ENCODE peak calls at places on chromosomes 4 and X, in seven cellular contexts. R, W, A, B, H, Z and Y are unnamed samples.
A peak's percentile ranks its signal among the peaks of the same experiment; 100 is the strongest.

GRCh38 chrX:73131276-73131675 is 52.0 kb upstream of the PABPC1L2A start:
- DNase-seq in R (no peak), W (no peak), A (no peak), B (no peak), H (no peak), Z (no peak), Y (no peak)

GRCh38 chrX:146054311-146054710 is 236.7 kb downstream of the SLITRK2 start:
- DNase-seq in R (no peak), W (no peak), A (no peak), B (no peak), H (no peak), Z (no peak), Y (no peak)

GRCh38 chr4:61335364-61335763 is 135.2 kb downstream of the ADGRL3 start:
- DNase-seq in R (no peak), W (no peak), A (no peak), B (no peak), H (no peak), Z (no peak), Y (no peak)

GRCh38 chr4:185987976-185988627 is 80.9 kb upstream of the TLR3 start:
- DNase-seq in R (peak; percentile 76), W (peak; percentile 25), A (no peak), B (peak; percentile 72), H (no peak), Z (no peak), Y (peak; percentile 65)

GRCh38 chr4:171583790-171584189 is 229.4 kb upstream of the GALNTL6 start:
- DNase-seq in R (no peak), W (no peak), A (no peak), B (no peak), H (no peak), Z (no peak), Y (no peak)

GRCh38 chr4:37675587-37676290 is 10.4 kb downstream of the RELL1 start:
- DNase-seq in R (no peak), W (no peak), A (no peak), B (no peak), H (peak; percentile 39), Z (no peak), Y (no peak)

GRCh38 chr4:79695848-79696247 is 287.8 kb upstream of the GK2 start:
- DNase-seq in R (no peak), W (no peak), A (no peak), B (no peak), H (no peak), Z (no peak), Y (no peak)

GRCh38 chr4:133320576-133321170 is 171.6 kb downstream of the PCDH10 start:
- DNase-seq in R (peak; percentile 52), W (peak; percentile 34), A (no peak), B (peak; percentile 43), H (no peak), Z (no peak), Y (no peak)

GRCh38 chr4:112516401-112517066 is 554 bp upstream of the NEUROG2 start:
- DNase-seq in R (no peak), W (no peak), A (no peak), B (no peak), H (no peak), Z (no peak), Y (no peak)

GRCh38 chr4:142129931-142130330 is 493.5 kb downstream of the IL15 start:
- DNase-seq in R (no peak), W (no peak), A (no peak), B (no peak), H (no peak), Z (no peak), Y (no peak)

GRCh38 chr4:27360651-27361347 is 500.2 kb downstream of the STIM2 start:
- DNase-seq in R (peak; percentile 87), W (peak; percentile 88), A (no peak), B (no peak), H (no peak), Z (no peak), Y (peak; percentile 71)

GRCh38 chr4:149891381-149891780 is 75.7 kb upstream of the IQCM start:
- DNase-seq in R (no peak), W (peak; percentile 68), A (no peak), B (no peak), H (no peak), Z (no peak), Y (no peak)

GRCh38 chrX:850471-850916 is 219.9 kb downstream of the SHOX start:
- DNase-seq in R (no peak), W (no peak), A (no peak), B (peak; percentile 60), H (no peak), Z (no peak), Y (no peak)

GRCh38 chr4:8157944-8158709 is 486 bp downstream of the ABLIM2 start:
- DNase-seq in R (no peak), W (no peak), A (no peak), B (no peak), H (no peak), Z (no peak), Y (no peak)
- H3K4me3 ChIP-seq in R (peak overlapping the region; percentile 51), W (peak overlapping the region; percentile 46), A (peak overlapping the region; percentile 95), B (peak overlapping the region; percentile 47), H (peak overlapping the region; percentile 83), Z (peak overlapping the region; percentile 55), Y (peak overlapping the region; percentile 50)

GRCh38 chr4:145732416-145732815 is 52.5 kb downstream of the C4orf51 start:
- DNase-seq in R (no peak), W (no peak), A (no peak), B (no peak), H (no peak), Z (no peak), Y (no peak)
- H3K4me3 ChIP-seq in R (peak overlapping the region; percentile 46), W (peak overlapping the region; percentile 28), A (peak overlapping the region; percentile 72), B (peak overlapping the region; percentile 47), H (peak overlapping the region; percentile 45), Z (peak overlapping the region; percentile 7), Y (peak overlapping the region; percentile 46)

GRCh38 chr4:42643685-42644084 is 13.2 kb downstream of the ATP8A1 start:
- DNase-seq in R (no peak), W (no peak), A (no peak), B (no peak), H (no peak), Z (no peak), Y (no peak)

GRCh38 chr4:42640613-42641012 is 16.3 kb downstream of the ATP8A1 start:
- DNase-seq in R (no peak), W (no peak), A (no peak), B (no peak), H (no peak), Z (no peak), Y (no peak)

GRCh38 chr4:42642136-42642797 is 14.6 kb downstream of the ATP8A1 start:
- DNase-seq in R (no peak), W (no peak), A (no peak), B (no peak), H (no peak), Z (no peak), Y (no peak)

GRCh38 chr4:42641155-42641554 is 15.8 kb downstream of the ATP8A1 start:
- DNase-seq in R (no peak), W (no peak), A (no peak), B (no peak), H (no peak), Z (no peak), Y (no peak)

GRCh38 chr4:42641696-42642095 is 15.2 kb downstream of the ATP8A1 start:
- DNase-seq in R (no peak), W (no peak), A (no peak), B (no peak), H (no peak), Z (no peak), Y (no peak)
- H3K4me3 ChIP-seq in R (no peak overlapping the region), W (no peak overlapping the region), A (no peak overlapping the region), B (no peak overlapping the region), H (no peak overlapping the region), Z (no peak overlapping the region), Y (no peak overlapping the region)

DNA sequence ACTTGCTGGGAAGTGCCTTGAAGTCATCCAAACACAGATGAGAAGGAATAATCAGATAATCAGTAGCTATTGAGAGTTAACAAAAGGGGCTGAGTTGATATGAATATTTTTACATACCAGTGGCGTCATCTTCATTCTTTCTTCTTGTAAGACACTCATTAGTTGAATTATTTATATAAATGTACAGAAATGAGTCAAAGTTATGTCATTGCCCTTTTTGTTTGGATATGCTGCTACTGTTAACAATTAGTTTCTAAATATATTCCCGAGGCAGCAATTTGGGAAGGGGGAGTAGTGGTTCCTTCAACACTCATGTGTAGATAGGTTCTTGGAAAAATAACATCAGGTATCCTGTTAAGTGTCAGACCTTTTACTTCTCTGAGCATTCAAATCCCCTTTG is 436.6 kb downstream of the SPRY1 start:
- DNase-seq in R (no peak), W (peak; percentile 90), A (no peak), B (no peak), H (no peak), Z (no peak), Y (no peak)
- H3K4me3 ChIP-seq in R (no peak overlapping the region), W (no peak overlapping the region), A (no peak overlapping the region), B (no peak overlapping the region), H (no peak overlapping the region), Z (no peak overlapping the region), Y (no peak overlapping the region)

DNA sequence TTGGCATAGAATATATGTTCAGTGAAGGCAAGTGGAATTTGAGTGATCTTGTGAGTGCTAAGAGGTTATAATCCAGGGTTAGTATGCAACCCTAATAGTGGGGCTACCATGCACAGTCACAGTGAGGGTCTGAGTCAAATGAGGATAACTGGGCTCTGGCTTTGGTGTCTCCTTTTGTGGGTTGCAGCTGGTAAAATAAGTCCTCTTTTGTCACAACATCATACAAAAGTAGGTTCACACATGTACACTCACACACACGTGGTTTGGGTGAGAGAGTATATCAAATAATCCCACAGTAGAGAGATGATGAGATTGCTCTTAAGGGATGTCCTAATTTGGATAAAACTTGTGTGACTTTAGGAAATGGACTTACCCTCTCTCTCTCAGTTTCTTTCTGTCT is 79.6 kb upstream of the EOLA2 start:
- DNase-seq in R (no peak), W (no peak), A (no peak), B (no peak), H (no peak), Z (no peak), Y (no peak)
- H3K4me3 ChIP-seq in R (no peak overlapping the region), W (no peak overlapping the region), A (no peak overlapping the region), B (no peak overlapping the region), H (no peak overlapping the region), Z (no peak overlapping the region), Y (no peak overlapping the region)

GRCh38 chr4:65669008-65669971 is 999 bp downstream of the EPHA5 start:
- DNase-seq in R (peak; percentile 47), W (peak; percentile 59), A (peak; percentile 33), B (peak; percentile 33), H (no peak), Z (no peak), Y (peak; percentile 30)
- H3K4me3 ChIP-seq in R (peak overlapping the region; percentile 69), W (peak overlapping the region; percentile 26), A (peak overlapping the region; percentile 75), B (peak overlapping the region; percentile 74), H (no peak overlapping the region), Z (peak overlapping the region; percentile 29), Y (peak overlapping the region; percentile 55)